ENCODE peak calls at places on chromosomes 12 and 14, in four cellular contexts. K, P, Y and G are unnamed samples.

GRCh38 chr12:79236920-79237319 is 372.3 kb downstream of the SYT1 start:
- DNase-seq in K (no peak), P (no peak), Y (no peak), G (no peak)

GRCh38 chr12:115398311-115398781 is 714.4 kb upstream of the TBX3 start:
- DNase-seq in Y (no peak), P (no peak), K (peak), G (no peak)

GRCh38 chr12:115866909-115867525 is 410.5 kb downstream of the MED13L start:
- DNase-seq in P (no peak), K (peak), Y (no peak), G (no peak)

GRCh38 chr12:133192847-133193246 is 11.6 kb downstream of the ZNF268 start:
- DNase-seq in P (no peak), Y (no peak), K (no peak), G (no peak)

GRCh38 chr12:19085090-19085489 is 44.4 kb upstream of the PLEKHA5 start:
- DNase-seq in P (peak), Y (no peak), K (peak), G (no peak)

GRCh38 chr12:28191690-28192089 is 1.4 kb downstream of the CCDC91 start:
- DNase-seq in Y (no peak), K (no peak), P (peak), G (no peak)

GRCh38 chr12:57216014-57216891 is at the start of gene NXPH4:
- DNase-seq in K (peak), Y (no peak), P (no peak), G (no peak)

GRCh38 chr12:1115471-1116242 is 124.6 kb downstream of the ERC1 start:
- DNase-seq in Y (no peak), P (peak), K (peak), G (no peak)

GRCh38 chr12:89889051-89889450 is 180.4 kb upstream of the ATP2B1 start:
- DNase-seq in K (peak), Y (no peak), P (peak), G (no peak)

GRCh38 chr12:52496590-52497071 is 3.6 kb upstream of the KRT6A start:
- DNase-seq in K (peak), Y (no peak), P (peak), G (no peak)

GRCh38 chr12:96078281-96078761 is 42.9 kb upstream of the LTA4H start:
- DNase-seq in P (no peak), K (no peak), Y (no peak), G (no peak)

GRCh38 chr14:64265222-64265621 is 28.9 kb downstream of the ESR2 start:
- DNase-seq in K (no peak), P (no peak), Y (no peak), G (no peak)

DNA sequence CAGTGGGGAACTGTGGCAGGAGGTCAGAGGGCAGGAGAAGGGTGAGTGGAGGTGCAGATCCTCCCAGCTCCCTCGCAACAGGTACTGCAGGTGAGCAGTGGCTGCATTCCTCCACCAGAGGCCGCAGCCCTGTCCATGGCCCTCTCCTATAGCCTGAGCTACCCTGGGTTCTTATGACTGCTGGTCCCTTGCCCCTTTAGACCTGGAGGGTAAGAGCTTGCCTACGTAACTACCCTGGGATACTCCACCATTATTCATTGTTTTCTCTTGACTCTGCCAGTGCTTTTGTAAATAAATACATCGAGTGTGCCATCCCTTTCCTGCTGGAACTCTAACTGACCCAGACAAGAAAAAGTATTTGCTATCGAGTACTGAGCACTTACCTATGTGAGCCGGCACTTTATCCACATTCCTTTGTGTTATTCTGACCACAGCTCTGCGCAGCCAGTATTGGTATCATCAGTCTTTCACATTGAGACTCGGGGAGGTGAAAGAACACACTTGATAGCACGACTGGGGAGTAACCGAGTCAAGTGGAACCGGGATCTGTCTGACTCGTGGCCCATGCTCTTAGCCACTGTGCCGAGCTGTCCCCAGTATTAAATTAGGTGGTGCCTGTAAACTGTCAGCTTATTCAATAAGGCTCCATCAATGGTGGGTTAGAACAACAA is 38.5 kb downstream of the LTBP2 start:
- DNase-seq in K (peak), P (no peak), Y (no peak), G (no peak)
- TF ChIP-seq CTCF in K (peak), P (no peak), Y (no peak), G (peak)

GRCh38 chr14:57390037-57390805 is at the start of gene NAA30:
- DNase-seq in Y (peak), K (peak), P (peak), G (peak)
- TF ChIP-seq CTCF in Y (no peak), K (no peak), P (no peak), G (no peak)

GRCh38 chr12:24945822-24946221 is 3.1 kb downstream of the BCAT1 start:
- DNase-seq in P (no peak), Y (no peak), K (no peak), G (no peak)

GRCh38 chr12:24944598-24944975 is 4.3 kb downstream of the BCAT1 start:
- DNase-seq in K (no peak), Y (no peak), P (no peak), G (no peak)

GRCh38 chr12:24943947-24944597 is 4.8 kb downstream of the BCAT1 start:
- DNase-seq in Y (no peak), K (no peak), P (no peak), G (no peak)

GRCh38 chr12:24947541-24948451 is 1.1 kb downstream of the BCAT1 start:
- DNase-seq in K (no peak), P (peak), Y (no peak), G (no peak)

GRCh38 chr12:24945039-24945438 is 3.9 kb downstream of the BCAT1 start:
- DNase-seq in P (no peak), K (peak), Y (no peak), G (no peak)
- TF ChIP-seq CTCF in P (no peak), K (no peak), Y (no peak), G (no peak)

DNA sequence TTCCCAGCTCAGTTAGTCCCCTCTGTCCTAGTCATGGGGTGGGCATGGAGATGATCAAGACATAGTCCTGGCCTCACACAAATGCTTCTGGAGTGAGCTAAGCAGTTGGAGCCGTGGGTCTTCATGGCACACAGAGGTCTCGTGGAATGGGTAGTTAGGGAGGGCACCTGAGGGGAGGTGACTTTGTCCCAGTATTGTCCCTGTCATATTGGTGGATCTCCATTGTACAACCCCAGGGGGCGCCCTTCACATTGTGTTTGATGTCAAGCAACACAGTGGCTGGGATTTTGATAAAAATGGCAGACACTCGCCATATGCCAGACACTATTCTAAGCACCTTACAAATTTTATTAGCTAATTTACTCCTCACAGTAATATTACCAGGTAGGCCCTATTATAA is 175.4 kb upstream of the LHX5 start:
- DNase-seq in P (no peak), K (no peak), Y (no peak), G (peak)
- TF ChIP-seq CTCF in P (no peak), K (no peak), Y (no peak), G (no peak)

DNA sequence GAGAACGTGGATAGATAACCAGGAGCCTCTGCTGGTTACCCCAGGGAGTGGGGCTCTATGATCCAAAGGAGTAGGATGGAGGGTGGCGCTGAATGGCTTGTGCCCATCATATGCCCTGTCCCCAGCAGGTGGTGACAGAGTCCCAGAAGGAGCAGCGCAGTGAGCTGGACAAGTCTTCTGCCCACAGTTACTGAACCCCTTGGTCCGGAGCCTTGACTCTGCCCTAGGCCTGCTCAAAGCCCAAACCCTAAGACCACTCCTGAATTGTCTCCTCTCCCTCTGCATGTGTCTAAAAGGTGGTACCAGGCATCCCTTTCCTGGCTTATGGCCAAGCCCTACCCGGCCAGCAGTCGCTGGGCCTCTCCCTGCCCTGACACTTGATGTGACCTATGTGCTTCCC is 3.2 kb downstream of the PRPH start:
- DNase-seq in Y (no peak), K (no peak), P (no peak), G (no peak)
- TF ChIP-seq CTCF in Y (no peak), K (no peak), P (peak), G (no peak)